ENCODE peak calls at places on chromosomes 4 and X, in eight cellular contexts. One of them, this sample, is unnamed.

GRCh38 chr4:77996076-77996475 is 61.0 kb upstream of the FRAS1 start:
- DNase-seq in fibroblast of lung: no peak
- DNase-seq in cardiac muscle cell: no peak
- DNase-seq in tibial artery: no peak
- DNase-seq in foreskin fibroblast: no peak
- DNase-seq in neural crest cell: no peak
- DNase-seq in dorsolateral prefrontal cortex: no peak
- DNase-seq in astrocyte of the spinal cord: no peak
- DNase-seq in this sample: no peak

GRCh38 chrX:53290441-53291041 is 9.2 kb upstream of the IQSEC2 start:
- DNase-seq in fibroblast of lung: no peak
- DNase-seq in cardiac muscle cell: no peak
- DNase-seq in tibial artery: no peak
- DNase-seq in foreskin fibroblast: no peak
- DNase-seq in neural crest cell: no peak
- DNase-seq in dorsolateral prefrontal cortex: no peak
- DNase-seq in astrocyte of the spinal cord: no peak
- DNase-seq in this sample: no peak

GRCh38 chr4:186854256-186854655 is 130.6 kb upstream of the FAT1 start:
- DNase-seq in fibroblast of lung: no peak
- DNase-seq in cardiac muscle cell: no peak
- DNase-seq in tibial artery: no peak
- DNase-seq in foreskin fibroblast: peak
- DNase-seq in neural crest cell: no peak
- DNase-seq in dorsolateral prefrontal cortex: no peak
- DNase-seq in astrocyte of the spinal cord: no peak
- DNase-seq in this sample: no peak

GRCh38 chr4:84413954-84414353 is 85.1 kb downstream of the NKX6-1 start:
- DNase-seq in fibroblast of lung: no peak
- DNase-seq in cardiac muscle cell: no peak
- DNase-seq in tibial artery: no peak
- DNase-seq in foreskin fibroblast: no peak
- DNase-seq in neural crest cell: no peak
- DNase-seq in dorsolateral prefrontal cortex: no peak
- DNase-seq in astrocyte of the spinal cord: no peak
- DNase-seq in this sample: no peak

GRCh38 chrX:107894038-107894437 is 68.4 kb downstream of the MID2 start:
- DNase-seq in fibroblast of lung: peak
- DNase-seq in cardiac muscle cell: peak
- DNase-seq in tibial artery: no peak
- DNase-seq in foreskin fibroblast: peak
- DNase-seq in neural crest cell: peak
- DNase-seq in dorsolateral prefrontal cortex: no peak
- DNase-seq in astrocyte of the spinal cord: peak
- DNase-seq in this sample: peak

GRCh38 chr4:140837742-140838141 is 81.6 kb upstream of the TBC1D9 start:
- DNase-seq in fibroblast of lung: no peak
- DNase-seq in cardiac muscle cell: no peak
- DNase-seq in tibial artery: no peak
- DNase-seq in foreskin fibroblast: no peak
- DNase-seq in neural crest cell: no peak
- DNase-seq in dorsolateral prefrontal cortex: no peak
- DNase-seq in astrocyte of the spinal cord: no peak
- DNase-seq in this sample: no peak

GRCh38 chr4:127012549-127012948 is 620.2 kb upstream of the INTU start:
- DNase-seq in fibroblast of lung: peak
- DNase-seq in cardiac muscle cell: no peak
- DNase-seq in tibial artery: no peak
- DNase-seq in foreskin fibroblast: peak
- DNase-seq in neural crest cell: no peak
- DNase-seq in dorsolateral prefrontal cortex: no peak
- DNase-seq in astrocyte of the spinal cord: peak
- DNase-seq in this sample: no peak

GRCh38 chrX:13123857-13124345 is 79.5 kb upstream of the FAM9C start:
- DNase-seq in fibroblast of lung: peak
- DNase-seq in cardiac muscle cell: no peak
- DNase-seq in tibial artery: no peak
- DNase-seq in foreskin fibroblast: peak
- DNase-seq in neural crest cell: no peak
- DNase-seq in dorsolateral prefrontal cortex: no peak
- DNase-seq in astrocyte of the spinal cord: peak
- DNase-seq in this sample: no peak

GRCh38 chrX:7147431-7147977 is at the start of gene STS:
- DNase-seq in fibroblast of lung: no peak
- DNase-seq in cardiac muscle cell: peak
- DNase-seq in tibial artery: peak
- DNase-seq in foreskin fibroblast: peak
- DNase-seq in neural crest cell: peak
- DNase-seq in dorsolateral prefrontal cortex: peak
- DNase-seq in astrocyte of the spinal cord: peak
- DNase-seq in this sample: no peak

GRCh38 chrX:37745354-37745753 is 34.5 kb upstream of the CYBB start:
- DNase-seq in fibroblast of lung: peak
- DNase-seq in cardiac muscle cell: peak
- DNase-seq in tibial artery: peak
- DNase-seq in foreskin fibroblast: peak
- DNase-seq in neural crest cell: peak
- DNase-seq in dorsolateral prefrontal cortex: peak
- DNase-seq in astrocyte of the spinal cord: peak
- DNase-seq in this sample: peak

GRCh38 chrX:47366051-47366722 is 4.2 kb upstream of the ZNF157 start:
- DNase-seq in fibroblast of lung: peak
- DNase-seq in cardiac muscle cell: peak
- DNase-seq in tibial artery: peak
- DNase-seq in foreskin fibroblast: peak
- DNase-seq in neural crest cell: peak
- DNase-seq in dorsolateral prefrontal cortex: peak
- DNase-seq in astrocyte of the spinal cord: peak
- DNase-seq in this sample: peak

GRCh38 chrX:47373198-47373597 is 2.8 kb downstream of the ZNF157 start:
- DNase-seq in fibroblast of lung: no peak
- DNase-seq in cardiac muscle cell: no peak
- DNase-seq in tibial artery: no peak
- DNase-seq in foreskin fibroblast: no peak
- DNase-seq in neural crest cell: no peak
- DNase-seq in dorsolateral prefrontal cortex: no peak
- DNase-seq in astrocyte of the spinal cord: no peak
- DNase-seq in this sample: no peak

GRCh38 chrX:47370278-47370677 is at the start of gene ZNF157:
- DNase-seq in fibroblast of lung: no peak
- DNase-seq in cardiac muscle cell: no peak
- DNase-seq in tibial artery: no peak
- DNase-seq in foreskin fibroblast: no peak
- DNase-seq in neural crest cell: no peak
- DNase-seq in dorsolateral prefrontal cortex: no peak
- DNase-seq in astrocyte of the spinal cord: no peak
- DNase-seq in this sample: no peak
- TF ChIP-seq CTCF in fibroblast of lung: no peak
- TF ChIP-seq CTCF in cardiac muscle cell: no peak
- TF ChIP-seq CTCF in tibial artery: no peak
- TF ChIP-seq CTCF in foreskin fibroblast: no peak
- TF ChIP-seq CTCF in neural crest cell: no peak
- TF ChIP-seq CTCF in dorsolateral prefrontal cortex: no peak
- TF ChIP-seq CTCF in astrocyte of the spinal cord: no peak
- TF ChIP-seq CTCF in this sample: no peak

GRCh38 chr4:2177443-2178093 is 64.4 kb downstream of the HAUS3 start:
- DNase-seq in fibroblast of lung: no peak
- DNase-seq in cardiac muscle cell: peak
- DNase-seq in tibial artery: no peak
- DNase-seq in foreskin fibroblast: no peak
- DNase-seq in neural crest cell: no peak
- DNase-seq in dorsolateral prefrontal cortex: no peak
- DNase-seq in astrocyte of the spinal cord: no peak
- DNase-seq in this sample: no peak
- TF ChIP-seq CTCF in fibroblast of lung: no peak
- TF ChIP-seq CTCF in cardiac muscle cell: peak
- TF ChIP-seq CTCF in tibial artery: no peak
- TF ChIP-seq CTCF in foreskin fibroblast: no peak
- TF ChIP-seq CTCF in neural crest cell: no peak
- TF ChIP-seq CTCF in dorsolateral prefrontal cortex: no peak
- TF ChIP-seq CTCF in astrocyte of the spinal cord: peak
- TF ChIP-seq CTCF in this sample: no peak

GRCh38 chrX:24838624-24839023 is 144.9 kb downstream of the POLA1 start:
- DNase-seq in fibroblast of lung: peak
- DNase-seq in cardiac muscle cell: peak
- DNase-seq in tibial artery: no peak
- DNase-seq in foreskin fibroblast: peak
- DNase-seq in neural crest cell: peak
- DNase-seq in dorsolateral prefrontal cortex: no peak
- DNase-seq in astrocyte of the spinal cord: peak
- DNase-seq in this sample: no peak
- TF ChIP-seq CTCF in fibroblast of lung: peak
- TF ChIP-seq CTCF in cardiac muscle cell: peak
- TF ChIP-seq CTCF in tibial artery: peak
- TF ChIP-seq CTCF in foreskin fibroblast: no peak
- TF ChIP-seq CTCF in neural crest cell: peak
- TF ChIP-seq CTCF in dorsolateral prefrontal cortex: peak
- TF ChIP-seq CTCF in astrocyte of the spinal cord: peak
- TF ChIP-seq CTCF in this sample: peak

GRCh38 chrX:121000589-121000988 is 15.0 kb upstream of the CT47A1 start:
- DNase-seq in fibroblast of lung: no peak
- DNase-seq in cardiac muscle cell: no peak
- DNase-seq in tibial artery: no peak
- DNase-seq in foreskin fibroblast: peak
- DNase-seq in neural crest cell: no peak
- DNase-seq in dorsolateral prefrontal cortex: no peak
- DNase-seq in astrocyte of the spinal cord: peak
- DNase-seq in this sample: no peak
- TF ChIP-seq CTCF in fibroblast of lung: no peak
- TF ChIP-seq CTCF in cardiac muscle cell: peak
- TF ChIP-seq CTCF in tibial artery: no peak
- TF ChIP-seq CTCF in foreskin fibroblast: no peak
- TF ChIP-seq CTCF in neural crest cell: peak
- TF ChIP-seq CTCF in dorsolateral prefrontal cortex: no peak
- TF ChIP-seq CTCF in astrocyte of the spinal cord: peak
- TF ChIP-seq CTCF in this sample: no peak

GRCh38 chr4:91502365-91502764 is 801.4 kb upstream of the GRID2 start:
- DNase-seq in fibroblast of lung: no peak
- DNase-seq in cardiac muscle cell: peak
- DNase-seq in tibial artery: no peak
- DNase-seq in foreskin fibroblast: no peak
- DNase-seq in neural crest cell: no peak
- DNase-seq in dorsolateral prefrontal cortex: no peak
- DNase-seq in astrocyte of the spinal cord: peak
- DNase-seq in this sample: no peak
- TF ChIP-seq CTCF in fibroblast of lung: no peak
- TF ChIP-seq CTCF in cardiac muscle cell: peak
- TF ChIP-seq CTCF in tibial artery: no peak
- TF ChIP-seq CTCF in foreskin fibroblast: no peak
- TF ChIP-seq CTCF in neural crest cell: peak
- TF ChIP-seq CTCF in dorsolateral prefrontal cortex: no peak
- TF ChIP-seq CTCF in astrocyte of the spinal cord: no peak
- TF ChIP-seq CTCF in this sample: no peak

DNA sequence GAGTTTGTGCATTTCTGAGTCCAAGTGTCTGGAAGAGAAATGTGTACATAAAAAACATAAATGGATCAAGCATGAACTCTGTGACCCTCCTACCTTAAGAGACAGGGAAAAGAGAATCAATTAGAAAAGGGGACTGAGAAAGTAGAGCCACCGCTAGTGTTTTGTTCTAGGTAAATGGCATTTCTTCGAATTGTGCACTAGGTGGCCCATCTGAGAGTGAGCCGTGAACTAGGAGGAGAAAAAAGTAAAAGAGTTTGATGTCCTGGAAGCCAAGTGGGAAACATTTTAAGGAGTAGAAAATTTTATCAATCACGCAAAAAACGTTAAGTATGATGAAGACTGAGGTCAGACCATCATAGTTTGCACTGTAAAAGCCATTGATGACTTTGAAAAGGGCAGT is 55.1 kb downstream of the NAF1 start:
- DNase-seq in fibroblast of lung: peak
- DNase-seq in cardiac muscle cell: peak
- DNase-seq in tibial artery: no peak
- DNase-seq in foreskin fibroblast: peak
- DNase-seq in neural crest cell: no peak
- DNase-seq in dorsolateral prefrontal cortex: no peak
- DNase-seq in astrocyte of the spinal cord: peak
- DNase-seq in this sample: no peak
- TF ChIP-seq CTCF in fibroblast of lung: peak
- TF ChIP-seq CTCF in cardiac muscle cell: peak
- TF ChIP-seq CTCF in tibial artery: peak
- TF ChIP-seq CTCF in foreskin fibroblast: peak
- TF ChIP-seq CTCF in neural crest cell: peak
- TF ChIP-seq CTCF in dorsolateral prefrontal cortex: no peak
- TF ChIP-seq CTCF in astrocyte of the spinal cord: peak
- TF ChIP-seq CTCF in this sample: no peak

DNA sequence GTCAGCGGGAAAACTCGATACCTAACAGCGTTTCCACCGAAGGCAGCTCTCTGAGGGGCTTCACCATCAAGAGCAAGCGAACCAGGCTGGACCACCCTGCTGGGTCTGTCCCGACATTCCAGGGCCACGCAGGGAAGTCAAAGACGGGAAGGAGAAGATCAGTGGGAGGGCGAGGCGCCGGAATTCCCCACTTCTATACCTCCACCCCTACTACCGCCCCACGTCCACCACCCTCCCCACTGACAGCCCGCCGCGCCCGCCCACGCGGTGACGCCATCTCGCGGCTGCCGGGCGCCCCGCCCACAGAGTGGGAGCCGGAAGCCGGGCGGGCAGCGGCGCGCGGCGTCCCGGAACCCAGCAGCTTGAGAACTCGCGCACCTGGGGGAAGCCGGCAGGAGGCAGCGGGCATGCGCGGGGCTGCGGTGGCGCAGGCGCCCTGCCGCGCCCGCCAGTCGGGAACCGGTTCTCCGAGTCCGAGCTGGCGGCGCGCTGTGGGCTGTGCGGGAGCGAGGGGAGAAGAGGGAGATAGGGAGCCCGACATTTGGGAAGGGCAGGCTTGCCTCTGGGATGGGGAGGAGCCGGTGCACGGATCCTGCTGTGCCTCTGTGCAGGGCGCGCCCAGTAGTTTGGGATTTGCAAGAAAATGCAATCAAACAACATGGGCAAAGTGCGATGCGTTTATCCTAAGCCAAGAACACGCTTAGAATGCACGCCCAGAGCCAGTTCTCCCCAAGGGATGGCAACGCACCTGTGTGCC is 3.2 kb upstream of the STIM2 start:
- DNase-seq in fibroblast of lung: peak
- DNase-seq in cardiac muscle cell: peak
- DNase-seq in tibial artery: peak
- DNase-seq in foreskin fibroblast: peak
- DNase-seq in neural crest cell: peak
- DNase-seq in dorsolateral prefrontal cortex: peak
- DNase-seq in astrocyte of the spinal cord: peak
- DNase-seq in this sample: peak
- TF ChIP-seq CTCF in fibroblast of lung: no peak
- TF ChIP-seq CTCF in cardiac muscle cell: no peak
- TF ChIP-seq CTCF in tibial artery: no peak
- TF ChIP-seq CTCF in foreskin fibroblast: no peak
- TF ChIP-seq CTCF in neural crest cell: no peak
- TF ChIP-seq CTCF in dorsolateral prefrontal cortex: no peak
- TF ChIP-seq CTCF in astrocyte of the spinal cord: no peak
- TF ChIP-seq CTCF in this sample: no peak

DNA sequence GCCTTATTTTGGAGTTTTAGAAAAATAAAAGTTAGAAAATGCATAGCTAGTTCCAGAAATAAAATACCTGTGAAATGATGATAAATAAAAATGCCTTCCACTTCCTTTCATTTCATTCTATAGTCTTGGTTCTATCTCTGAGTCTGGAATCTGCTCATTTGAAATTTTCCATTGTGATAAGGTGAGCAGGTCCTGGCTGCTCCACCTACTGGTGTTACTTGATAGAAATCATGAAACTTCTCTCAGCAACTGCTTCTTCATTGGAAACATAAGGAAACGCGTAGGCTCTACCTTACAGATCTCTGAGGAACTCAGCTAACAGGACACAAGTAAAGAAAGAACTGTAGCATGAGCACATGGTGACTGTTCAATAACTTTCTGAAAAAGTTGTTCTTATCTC is 141.8 kb downstream of the DCHS2 start:
- DNase-seq in fibroblast of lung: peak
- DNase-seq in cardiac muscle cell: peak
- DNase-seq in tibial artery: no peak
- DNase-seq in foreskin fibroblast: peak
- DNase-seq in neural crest cell: no peak
- DNase-seq in dorsolateral prefrontal cortex: no peak
- DNase-seq in astrocyte of the spinal cord: no peak
- DNase-seq in this sample: no peak
- TF ChIP-seq CTCF in fibroblast of lung: peak
- TF ChIP-seq CTCF in cardiac muscle cell: peak
- TF ChIP-seq CTCF in tibial artery: no peak
- TF ChIP-seq CTCF in foreskin fibroblast: peak
- TF ChIP-seq CTCF in neural crest cell: peak
- TF ChIP-seq CTCF in dorsolateral prefrontal cortex: no peak
- TF ChIP-seq CTCF in astrocyte of the spinal cord: peak
- TF ChIP-seq CTCF in this sample: no peak